ENCODE peak calls at places on chromosomes 1 and 21, in five cellular contexts. J, I, G, B and S are unnamed samples.

GRCh38 chr1:111656093-111657017 is 36.8 kb downstream of the RAP1A start:
- DNase-seq in J (no peak), I (peak; percentile 36), G (peak; percentile 59), B (peak; percentile 49), S (peak; percentile 57)

GRCh38 chr1:182315157-182315556 is 76.4 kb downstream of the GLUL start:
- DNase-seq in J (no peak), I (no peak), G (no peak), B (no peak), S (no peak)

GRCh38 chr1:45488978-45489377 is 2.0 kb downstream of the TESK2 start:
- DNase-seq in J (no peak), I (no peak), G (no peak), B (no peak), S (no peak)

GRCh38 chr1:66460776-66461175 is 73.2 kb upstream of the SGIP1 start:
- DNase-seq in J (no peak), I (no peak), G (no peak), B (no peak), S (no peak)

GRCh38 chr1:156804572-156805243 is 11.9 kb downstream of the SH2D2A start:
- DNase-seq in J (no peak), I (no peak), G (peak; percentile 51), B (no peak), S (no peak)

GRCh38 chr1:8395433-8395866 is 77.5 kb downstream of the SLC45A1 start:
- DNase-seq in J (peak; percentile 51), I (no peak), G (no peak), B (no peak), S (no peak)

GRCh38 chr1:155834296-155834926 is 22.6 kb downstream of the GON4L start:
- DNase-seq in J (no peak), I (peak; percentile 64), G (peak; percentile 16), B (no peak), S (no peak)

GRCh38 chr1:41500781-41501518 is 16.5 kb upstream of the EDN2 start:
- DNase-seq in J (no peak), I (no peak), G (no peak), B (peak; percentile 19), S (no peak)

GRCh38 chr1:211967704-211968103 is 67.7 kb downstream of the INTS7 start:
- DNase-seq in J (no peak), I (no peak), G (no peak), B (no peak), S (no peak)

GRCh38 chr21:32388306-32388705 is 4.5 kb downstream of the URB1 start:
- DNase-seq in J (no peak), I (no peak), G (peak; percentile 44), B (no peak), S (no peak)

GRCh38 chr1:207831517-207832327 is 79.2 kb downstream of the CD34 start:
- DNase-seq in J (peak; percentile 94), I (no peak), G (no peak), B (no peak), S (no peak)

GRCh38 chr1:3566951-3567350 is 44.4 kb downstream of the MEGF6 start:
- DNase-seq in J (no peak), I (no peak), G (no peak), B (no peak), S (no peak)

GRCh38 chr1:205298191-205298994 is 23.2 kb downstream of the NUAK2 start:
- DNase-seq in J (no peak), I (no peak), G (no peak), B (peak; percentile 84), S (peak; percentile 89)

GRCh38 chr1:148264374-148265276 is 112.5 kb upstream of the NBPF11 start:
- DNase-seq in J (no peak), I (peak; percentile 71), G (no peak), B (no peak), S (peak; percentile 94)

GRCh38 chr1:59750612-59751395 is 63.9 kb upstream of the HOOK1 start:
- DNase-seq in J (no peak), I (no peak), G (no peak), B (no peak), S (peak; percentile 37)

GRCh38 chr1:78297828-78298227 is 192.9 kb upstream of the PTGFR start:
- DNase-seq in J (no peak), I (no peak), G (no peak), B (no peak), S (no peak)

GRCh38 chr1:1989102-1989542 is 14.5 kb downstream of the CFAP74 start:
- DNase-seq in J (no peak), I (no peak), G (peak; percentile 38), B (no peak), S (no peak)

GRCh38 chr1:166952002-166952746 is 23.2 kb downstream of the ILDR2 start:
- DNase-seq in J (no peak), I (no peak), G (no peak), B (peak; percentile 32), S (peak; percentile 28)

GRCh38 chr1:198467342-198467741 is 73.1 kb downstream of the ATP6V1G3 start:
- DNase-seq in J (no peak), I (no peak), G (no peak), B (no peak), S (no peak)

GRCh38 chr1:32013386-32014198 is at the start of gene KHDRBS1:
- DNase-seq in J (peak; percentile 98), I (peak; percentile 100), G (peak; percentile 99), B (peak; percentile 96), S (peak; percentile 97)

GRCh38 chr1:160653620-160654016 is 6.8 kb upstream of the SLAMF1 start:
- DNase-seq in J (no peak), I (no peak), G (no peak), B (no peak), S (no peak)

GRCh38 chr1:227532019-227532619 is 31.2 kb upstream of the ZNF678 start:
- DNase-seq in J (no peak), I (no peak), G (no peak), B (no peak), S (no peak)

GRCh38 chr1:110235839-110236682 is 25.9 kb downstream of the KCNC4 start:
- DNase-seq in J (no peak), I (peak; percentile 53), G (no peak), B (no peak), S (peak; percentile 39)

GRCh38 chr1:2236695-2237677 is 8.9 kb downstream of the SKI start:
- DNase-seq in J (no peak), I (no peak), G (no peak), B (no peak), S (no peak)

GRCh38 chr1:15605398-15606080 is 11.7 kb upstream of the DDI2 start:
- DNase-seq in J (no peak), I (no peak), G (no peak), B (peak; percentile 72), S (no peak)

GRCh38 chr1:244735404-244735803 is 82.5 kb downstream of the DESI2 start:
- DNase-seq in J (peak; percentile 7), I (no peak), G (no peak), B (no peak), S (no peak)

GRCh38 chr1:48789903-48790302 is 13.2 kb upstream of the BEND5 start:
- DNase-seq in J (no peak), I (no peak), G (no peak), B (no peak), S (no peak)

GRCh38 chr1:77513839-77514763 is 168.4 kb downstream of the ZZZ3 start:
- DNase-seq in J (no peak), I (no peak), G (no peak), B (no peak), S (no peak)

GRCh38 chr1:55284856-55285255 is 69.7 kb upstream of the USP24 start:
- DNase-seq in J (peak; percentile 5), I (no peak), G (peak; percentile 36), B (no peak), S (peak; percentile 29)

GRCh38 chr1:115527746-115528145 is 114.0 kb upstream of the VANGL1 start:
- DNase-seq in J (no peak), I (no peak), G (no peak), B (no peak), S (no peak)

GRCh38 chr1:90220496-90220895 is 225.6 kb downstream of the ZNF326 start:
- DNase-seq in J (no peak), I (no peak), G (no peak), B (no peak), S (no peak)

GRCh38 chr1:54476231-54477109 is 70.3 kb upstream of the SSBP3 start:
- DNase-seq in J (no peak), I (no peak), G (no peak), B (no peak), S (no peak)

GRCh38 chr1:37795340-37796110 is 1.9 kb downstream of the MANEAL start:
- DNase-seq in J (no peak), I (peak; percentile 88), G (peak; percentile 67), B (no peak), S (no peak)

GRCh38 chr1:234842726-234843641 is 233.0 kb upstream of the IRF2BP2 start:
- DNase-seq in J (peak; percentile 95), I (peak; percentile 47), G (peak; percentile 37), B (no peak), S (no peak)

GRCh38 chr1:40267767-40268187 is 9.7 kb downstream of the ZMPSTE24 start:
- DNase-seq in J (no peak), I (no peak), G (no peak), B (no peak), S (no peak)

GRCh38 chr1:169896013-169896412 is 2.3 kb upstream of the SCYL3 start:
- DNase-seq in J (no peak), I (no peak), G (no peak), B (no peak), S (no peak)
- TF ChIP-seq POLR2AphosphoS5 in J (no peak), I (no peak), G (no peak), B (no peak), S (no peak)

GRCh38 chr1:221812905-221813597 is 71.2 kb upstream of the DUSP10 start:
- DNase-seq in J (no peak), I (no peak), G (no peak), B (no peak), S (no peak)

GRCh38 chr1:221812088-221812752 is 70.3 kb upstream of the DUSP10 start:
- DNase-seq in J (no peak), I (no peak), G (no peak), B (no peak), S (no peak)

GRCh38 chr1:221813887-221814286 is 72.0 kb upstream of the DUSP10 start:
- DNase-seq in J (no peak), I (no peak), G (no peak), B (no peak), S (no peak)

GRCh38 chr1:221815660-221816059 is 73.8 kb upstream of the DUSP10 start:
- DNase-seq in J (no peak), I (no peak), G (no peak), B (no peak), S (no peak)

GRCh38 chr1:221816899-221817298 is 75.0 kb upstream of the DUSP10 start:
- DNase-seq in J (no peak), I (no peak), G (no peak), B (no peak), S (no peak)
- TF ChIP-seq ZBTB33 in J (no peak), I (no peak), G (no peak), B (no peak), S (no peak)

DNA sequence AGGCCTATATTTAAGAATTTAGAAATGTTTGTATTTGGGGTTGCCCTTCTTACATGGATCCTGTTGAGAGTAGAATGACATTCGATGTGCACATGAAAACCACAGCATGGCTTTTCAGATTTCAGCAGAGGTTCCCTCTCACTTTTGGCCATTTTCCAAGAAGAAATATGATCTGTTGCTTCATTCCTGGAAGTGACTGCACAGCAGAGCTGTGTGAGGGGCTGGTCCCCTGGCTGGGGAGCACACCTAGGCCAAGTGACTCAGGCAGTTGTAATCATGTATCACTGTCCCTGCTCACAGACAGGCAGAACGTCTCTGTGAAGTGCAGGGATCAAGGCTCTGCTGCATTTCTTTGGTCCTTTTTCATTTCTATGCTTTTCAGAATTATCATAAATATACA is 32.3 kb downstream of the AGT start:
- DNase-seq in J (no peak), I (no peak), G (no peak), B (peak; percentile 77), S (peak; percentile 62)
- TF ChIP-seq POLR2AphosphoS5 in J (no peak), I (no peak), G (peak; percentile 28), B (no peak), S (peak; percentile 46)

GRCh38 chr1:72623299-72623708 is 341.0 kb upstream of the NEGR1 start:
- DNase-seq in J (peak; percentile 3), I (no peak), G (peak; percentile 30), B (peak; percentile 20), S (no peak)
- TF ChIP-seq ZBTB33 in J (no peak), I (no peak), G (no peak), B (no peak), S (no peak)